ENCODE peak calls at places on chromosomes 12 and 14, in six cellular contexts. S is adrenal gland, H is A673, F is pancreas, E is tibial nerve, Q is colonic mucosa. I is an unnamed sample.
A peak's percentile ranks its signal among the peaks of the same experiment; 100 is the strongest.

GRCh38 chr12:89225401-89225800 is 126.9 kb downstream of the DUSP6 start:
- DNase-seq in S (no peak), E (no peak), Q (no peak), F (no peak), H (no peak), I (peak; percentile 32)

GRCh38 chr14:92969470-92970232 is 46.7 kb downstream of the CHGA start:
- DNase-seq in H (no peak), S (peak; percentile 57), Q (no peak), E (no peak), F (no peak), I (no peak)

GRCh38 chr12:124804011-124804621 is 59.5 kb downstream of the SCARB1 start:
- DNase-seq in F (peak; percentile 56), H (peak; percentile 67), S (peak; percentile 88), E (no peak), Q (no peak), I (no peak)

GRCh38 chr12:14960548-14961465 is 594 bp downstream of the ARHGDIB start:
- DNase-seq in Q (no peak), F (no peak), E (no peak), S (no peak), H (peak; percentile 86), I (peak; percentile 45)

GRCh38 chr12:121812921-121813896 is 9.4 kb downstream of the SETD1B start:
- DNase-seq in Q (no peak), H (no peak), S (peak; percentile 30), E (no peak), F (peak; percentile 39), I (no peak)

GRCh38 chr12:78540621-78541336 is 323.8 kb upstream of the SYT1 start:
- DNase-seq in F (no peak), Q (no peak), S (no peak), E (no peak), H (no peak), I (no peak)

GRCh38 chr14:106786697-106787096 is 1260.3 kb downstream of the TMEM121 start:
- DNase-seq in E (no peak), S (no peak), Q (no peak), H (no peak), F (no peak), I (no peak)

GRCh38 chr12:31906581-31907286 is 52.5 kb upstream of the RESF1 start:
- DNase-seq in E (no peak), F (no peak), S (no peak), H (no peak), Q (no peak), I (no peak)

GRCh38 chr12:54991161-54991991 is 6.8 kb upstream of the TESPA1 start:
- DNase-seq in Q (no peak), F (no peak), E (no peak), H (no peak), S (no peak), I (no peak)

GRCh38 chr14:35215110-35215872 is 76.9 kb upstream of the PSMA6 start:
- DNase-seq in S (no peak), E (no peak), Q (no peak), F (no peak), H (peak; percentile 60), I (no peak)

GRCh38 chr12:116674643-116675183 is 63.2 kb downstream of the SPRING1 start:
- DNase-seq in H (no peak), Q (no peak), E (no peak), F (no peak), S (no peak), I (no peak)

GRCh38 chr12:6839482-6840201 is 1.1 kb upstream of the GNB3 start:
- DNase-seq in S (no peak), H (no peak), E (no peak), F (no peak), Q (no peak), I (no peak)

GRCh38 chr12:6840428-6841138 is at the start of gene GNB3:
- DNase-seq in H (no peak), S (no peak), F (no peak), E (no peak), Q (no peak), I (no peak)

GRCh38 chr12:6842075-6842474 is 1.4 kb downstream of the GNB3 start:
- DNase-seq in Q (no peak), S (no peak), H (no peak), F (no peak), E (no peak), I (no peak)

GRCh38 chr12:6843118-6843902 is 2.6 kb downstream of the GNB3 start:
- DNase-seq in S (no peak), Q (no peak), H (peak; percentile 56), E (no peak), F (no peak), I (no peak)

DNA sequence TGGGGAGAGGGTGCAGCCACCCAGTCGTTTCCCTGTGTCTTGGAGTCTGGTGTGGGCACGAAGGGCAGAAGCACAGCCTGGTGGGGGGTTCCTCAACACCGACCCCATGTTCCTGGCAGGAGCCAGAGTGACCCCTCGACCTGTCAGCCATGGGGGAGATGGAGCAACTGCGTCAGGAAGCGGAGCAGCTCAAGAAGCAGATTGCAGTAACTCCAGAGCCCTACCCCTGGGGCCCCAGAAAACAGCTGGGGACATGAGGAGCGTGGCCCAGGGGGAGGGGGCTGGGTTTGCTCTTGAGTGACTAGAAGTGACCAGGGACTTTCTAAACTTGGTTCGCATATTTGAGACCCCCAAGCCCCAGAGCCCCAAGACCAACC is 402 bp downstream of the GNB3 start:
- DNase-seq in S (no peak), Q (no peak), E (no peak), F (no peak), H (no peak), I (no peak)
- H3K36me3 ChIP-seq in S (peaks cover 21% of the 10 kb centered on the region), Q (no peaks in the 10 kb centered on the region), E (no peaks in the 10 kb centered on the region), F (no peaks in the 10 kb centered on the region), H (peaks cover 50% of the 10 kb centered on the region), I (no peaks in the 10 kb centered on the region)

GRCh38 chr14:39050389-39050788 is 52.6 kb downstream of the SEC23A start:
- DNase-seq in Q (no peak), F (no peak), E (no peak), H (no peak), S (no peak), I (no peak)
- H3K36me3 ChIP-seq in Q (peaks cover 11% of the 10 kb centered on the region), F (no peaks in the 10 kb centered on the region), E (peaks cover 37% of the 10 kb centered on the region), H (peaks cover 23% of the 10 kb centered on the region), S (peaks cover 72% of the 10 kb centered on the region), I (peaks cover 63% of the 10 kb centered on the region)

GRCh38 chr12:98725481-98726247 is 80.6 kb downstream of the APAF1 start:
- DNase-seq in H (peak; percentile 61), E (no peak), Q (no peak), S (peak; percentile 59), F (peak; percentile 59), I (no peak)

GRCh38 chr12:98719515-98720504 is 74.7 kb downstream of the APAF1 start:
- DNase-seq in H (no peak), E (no peak), Q (no peak), F (no peak), S (no peak), I (no peak)

GRCh38 chr12:98721204-98721702 is 76.2 kb downstream of the APAF1 start:
- DNase-seq in S (no peak), F (no peak), E (no peak), H (no peak), Q (no peak), I (no peak)

GRCh38 chr12:98727196-98727595 is 82.1 kb downstream of the APAF1 start:
- DNase-seq in Q (no peak), E (no peak), F (no peak), S (no peak), H (no peak), I (no peak)

GRCh38 chr12:98724384-98725155 is 79.5 kb downstream of the APAF1 start:
- DNase-seq in H (no peak), E (no peak), Q (no peak), S (no peak), F (no peak), I (no peak)
- H3K36me3 ChIP-seq in H (peaks cover 4% of the 10 kb centered on the region), E (no peaks in the 10 kb centered on the region), Q (no peaks in the 10 kb centered on the region), S (peaks cover 7% of the 10 kb centered on the region), F (no peaks in the 10 kb centered on the region), I (peaks cover 56% of the 10 kb centered on the region)

GRCh38 chr12:27688671-27689070 is 7.6 kb upstream of the REP15 start:
- DNase-seq in F (no peak), S (no peak), E (no peak), H (no peak), Q (no peak), I (no peak)
- H3K36me3 ChIP-seq in F (no peaks in the 10 kb centered on the region), S (peaks cover 74% of the 10 kb centered on the region), E (peaks cover 6% of the 10 kb centered on the region), H (no peaks in the 10 kb centered on the region), Q (no peaks in the 10 kb centered on the region), I (no peaks in the 10 kb centered on the region)

GRCh38 chr14:105219043-105219612 is 29.2 kb upstream of the BTBD6 start:
- DNase-seq in H (no peak), E (no peak), Q (no peak), S (no peak), F (no peak), I (no peak)

GRCh38 chr14:105221598-105222178 is 26.6 kb upstream of the BTBD6 start:
- DNase-seq in S (no peak), Q (no peak), F (no peak), E (no peak), H (no peak), I (no peak)

GRCh38 chr14:105218611-105219010 is 29.7 kb upstream of the BTBD6 start:
- DNase-seq in E (no peak), Q (no peak), F (no peak), S (no peak), H (no peak), I (no peak)

GRCh38 chr14:105220699-105221597 is 27.4 kb upstream of the BTBD6 start:
- DNase-seq in F (peak; percentile 34), S (peak; percentile 61), Q (no peak), E (no peak), H (no peak), I (no peak)

GRCh38 chr14:105219753-105220152 is 28.6 kb upstream of the BTBD6 start:
- DNase-seq in H (no peak), F (no peak), Q (no peak), E (no peak), S (no peak), I (no peak)
- H3K36me3 ChIP-seq in H (peaks cover 16% of the 10 kb centered on the region), F (peaks cover 3% of the 10 kb centered on the region), Q (peaks cover 4% of the 10 kb centered on the region), E (peaks cover 21% of the 10 kb centered on the region), S (peaks cover 51% of the 10 kb centered on the region), I (peaks cover 52% of the 10 kb centered on the region)

GRCh38 chr12:10701843-10702242 is 21.3 kb downstream of the YBX3 start:
- DNase-seq in Q (no peak), H (no peak), E (no peak), F (no peak), S (no peak), I (no peak)
- H3K36me3 ChIP-seq in Q (no peaks in the 10 kb centered on the region), H (peaks cover 84% of the 10 kb centered on the region), E (no peaks in the 10 kb centered on the region), F (peaks cover 6% of the 10 kb centered on the region), S (peaks cover 65% of the 10 kb centered on the region), I (no peaks in the 10 kb centered on the region)

GRCh38 chr14:75783602-75784313 is 122.7 kb downstream of the TTLL5 start:
- DNase-seq in H (no peak), Q (no peak), S (no peak), F (no peak), E (no peak), I (no peak)
- H3K36me3 ChIP-seq in H (peaks cover 19% of the 10 kb centered on the region), Q (no peaks in the 10 kb centered on the region), S (peaks cover 7% of the 10 kb centered on the region), F (no peaks in the 10 kb centered on the region), E (no peaks in the 10 kb centered on the region), I (peaks cover 4% of the 10 kb centered on the region)